ENCODE peak calls at places on chromosomes 13 and 19, in nine cellular contexts. N, D, Z, G, J, H, S, Y and F are unnamed samples.

GRCh38 chr13:114319441-114319871 is 5.2 kb downstream of the CHAMP1 start:
- DNase-seq in N (peak), D (no peak), Z (peak), G (no peak), J (peak), H (peak), S (no peak), Y (no peak), F (peak)

GRCh38 chr13:68234278-68234677 is 1004.1 kb upstream of the PCDH9 start:
- DNase-seq in N (no peak), D (no peak), Z (peak), G (no peak), J (no peak), H (peak), S (no peak), Y (no peak), F (peak)

GRCh38 chr19:10286803-10287737 is at the start of gene ICAM4:
- DNase-seq in N (peak), D (no peak), Z (peak), G (no peak), J (no peak), H (no peak), S (no peak), Y (no peak), F (no peak)

GRCh38 chr19:18203408-18203862 is 407 bp downstream of the RAB3A start:
- DNase-seq in N (no peak), D (no peak), Z (no peak), G (no peak), J (no peak), H (no peak), S (no peak), Y (no peak), F (no peak)

GRCh38 chr19:47377801-47378200 is 28.7 kb downstream of the DHX34 start:
- DNase-seq in N (no peak), D (no peak), Z (no peak), G (no peak), J (no peak), H (no peak), S (no peak), Y (no peak), F (no peak)

GRCh38 chr19:45499196-45500180 is 1.2 kb downstream of the PPM1N start:
- DNase-seq in N (peak), D (no peak), Z (no peak), G (no peak), J (no peak), H (no peak), S (no peak), Y (no peak), F (no peak)

GRCh38 chr13:24152292-24153214 is 8.0 kb upstream of the SPATA13 start:
- DNase-seq in N (no peak), D (no peak), Z (no peak), G (no peak), J (no peak), H (no peak), S (no peak), Y (no peak), F (no peak)

GRCh38 chr19:2561895-2562294 is 86.0 kb downstream of the GADD45B start:
- DNase-seq in N (no peak), D (no peak), Z (no peak), G (no peak), J (no peak), H (no peak), S (no peak), Y (peak), F (no peak)

GRCh38 chr19:46963093-46963734 is 56.4 kb upstream of the NPAS1 start:
- DNase-seq in N (peak), D (no peak), Z (peak), G (no peak), J (peak), H (peak), S (no peak), Y (no peak), F (peak)

GRCh38 chr19:38173324-38174041 is 50.5 kb downstream of the DPF1 start:
- DNase-seq in N (no peak), D (no peak), Z (peak), G (no peak), J (no peak), H (peak), S (peak), Y (no peak), F (no peak)

GRCh38 chr19:10112895-10113591 is 1.6 kb downstream of the P2RY11 start:
- DNase-seq in N (peak), D (no peak), Z (no peak), G (no peak), J (no peak), H (peak), S (no peak), Y (peak), F (no peak)

GRCh38 chr13:48318014-48318713 is 14.6 kb downstream of the RB1 start:
- DNase-seq in N (peak), D (no peak), Z (no peak), G (no peak), J (no peak), H (no peak), S (no peak), Y (no peak), F (no peak)

GRCh38 chr19:17741456-17741855 is 9.8 kb upstream of the FCHO1 start:
- DNase-seq in N (no peak), D (no peak), Z (no peak), G (no peak), J (no peak), H (no peak), S (no peak), Y (no peak), F (no peak)

GRCh38 chr13:32135655-32136054 is 104.1 kb downstream of the FRY start:
- DNase-seq in N (peak), D (no peak), Z (peak), G (no peak), J (peak), H (peak), S (no peak), Y (no peak), F (peak)

GRCh38 chr13:97332725-97333124 is 101.2 kb upstream of the RAP2A start:
- DNase-seq in N (no peak), D (no peak), Z (no peak), G (no peak), J (no peak), H (no peak), S (no peak), Y (no peak), F (no peak)

GRCh38 chr13:106536244-106537034 is 977 bp upstream of the EFNB2 start:
- DNase-seq in N (peak), D (peak), Z (peak), G (peak), J (peak), H (peak), S (no peak), Y (peak), F (peak)

GRCh38 chr19:49149652-49150105 is 5.5 kb downstream of the HRC start:
- DNase-seq in N (peak), D (peak), Z (peak), G (no peak), J (peak), H (peak), S (no peak), Y (no peak), F (peak)

GRCh38 chr19:49847731-49848696 is 2.9 kb upstream of the PTOV1 start:
- DNase-seq in N (peak), D (no peak), Z (peak), G (no peak), J (peak), H (peak), S (no peak), Y (no peak), F (peak)

GRCh38 chr13:111956261-111957151 is 110.4 kb upstream of the SOX1 start:
- DNase-seq in N (no peak), D (no peak), Z (no peak), G (no peak), J (no peak), H (no peak), S (no peak), Y (no peak), F (no peak)

GRCh38 chr13:81872581-81872980 is 1531.7 kb upstream of the SPRY2 start:
- DNase-seq in N (no peak), D (no peak), Z (no peak), G (no peak), J (no peak), H (no peak), S (no peak), Y (no peak), F (no peak)

GRCh38 chr13:112688560-112689497 is 1.0 kb upstream of the ATP11A start:
- DNase-seq in N (peak), D (no peak), Z (peak), G (no peak), J (no peak), H (no peak), S (no peak), Y (no peak), F (no peak)

GRCh38 chr13:42040730-42041016 is 7.8 kb upstream of the DGKH start:
- DNase-seq in N (no peak), D (no peak), Z (no peak), G (no peak), J (no peak), H (no peak), S (no peak), Y (no peak), F (no peak)

GRCh38 chr13:42041017-42041683 is 7.3 kb upstream of the DGKH start:
- DNase-seq in N (peak), D (peak), Z (peak), G (no peak), J (peak), H (peak), S (no peak), Y (peak), F (peak)

GRCh38 chr13:42038661-42039456 is 9.6 kb upstream of the DGKH start:
- DNase-seq in N (no peak), D (no peak), Z (no peak), G (no peak), J (peak), H (peak), S (no peak), Y (no peak), F (no peak)

GRCh38 chr13:42039457-42039945 is 8.9 kb upstream of the DGKH start:
- DNase-seq in N (no peak), D (peak), Z (no peak), G (no peak), J (no peak), H (no peak), S (no peak), Y (no peak), F (no peak)

DNA sequence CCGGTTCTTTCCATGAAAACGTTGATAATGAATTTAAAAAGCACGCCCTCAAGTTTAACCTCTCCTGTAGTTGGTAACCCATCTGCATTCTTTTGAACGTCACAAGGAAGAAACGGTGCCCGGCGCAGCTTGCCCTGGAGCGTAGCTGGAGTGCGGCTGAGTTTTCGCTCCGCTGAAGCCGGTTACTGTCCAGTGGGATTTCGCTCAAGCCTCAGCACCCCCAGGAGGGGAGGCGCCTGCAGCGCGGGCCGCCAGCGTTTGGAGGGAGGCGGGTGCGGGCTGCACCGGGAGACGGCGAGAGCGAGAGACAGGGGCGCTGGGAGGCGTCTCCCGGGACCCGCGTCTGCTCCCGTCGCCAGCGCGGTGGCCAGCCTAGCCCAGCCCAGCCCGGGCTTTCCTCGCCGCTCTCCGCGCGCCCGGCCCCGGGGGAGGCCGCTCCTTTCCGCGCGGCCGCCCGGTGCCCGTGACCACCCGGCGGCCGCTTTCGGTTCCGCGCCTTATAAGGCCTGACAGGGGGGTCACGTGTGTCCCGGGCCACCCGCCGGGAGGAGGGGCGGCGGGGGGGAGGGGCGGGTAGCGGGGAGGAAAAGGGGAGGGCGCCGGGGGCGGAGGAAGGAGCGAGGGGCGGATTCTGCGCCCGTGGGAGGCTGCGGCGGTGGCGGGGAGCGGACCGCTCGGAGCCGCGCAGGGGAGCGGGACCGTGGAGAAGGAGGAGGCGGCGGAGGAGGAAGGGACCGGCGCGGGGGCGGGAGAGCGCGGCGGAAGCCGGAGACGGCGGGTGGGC is 8.3 kb upstream of the DGKH start:
- DNase-seq in N (peak), D (peak), Z (peak), G (peak), J (peak), H (peak), S (peak), Y (peak), F (peak)
- TF ChIP-seq CTCF in N (no peak), D (no peak), Z (no peak), G (no peak), J (no peak), H (no peak), S (no peak), Y (no peak), F (peak)

GRCh38 chr13:59488436-59488835 is 675.3 kb downstream of the DIAPH3 start:
- DNase-seq in N (peak), D (no peak), Z (peak), G (no peak), J (no peak), H (no peak), S (no peak), Y (no peak), F (no peak)

GRCh38 chr13:59483441-59484116 is 680.1 kb downstream of the DIAPH3 start:
- DNase-seq in N (peak), D (no peak), Z (peak), G (no peak), J (no peak), H (no peak), S (no peak), Y (no peak), F (no peak)

GRCh38 chr13:59490651-59491050 is 673.1 kb downstream of the DIAPH3 start:
- DNase-seq in N (no peak), D (no peak), Z (no peak), G (no peak), J (no peak), H (no peak), S (no peak), Y (no peak), F (no peak)

GRCh38 chr13:59492030-59492636 is 671.6 kb downstream of the DIAPH3 start:
- DNase-seq in N (peak), D (no peak), Z (no peak), G (no peak), J (no peak), H (no peak), S (no peak), Y (no peak), F (peak)

GRCh38 chr13:59487883-59488282 is 675.8 kb downstream of the DIAPH3 start:
- DNase-seq in N (no peak), D (no peak), Z (no peak), G (no peak), J (no peak), H (no peak), S (no peak), Y (no peak), F (no peak)
- TF ChIP-seq CTCF in N (peak), D (no peak), Z (no peak), G (no peak), J (peak), H (no peak), S (no peak), Y (no peak), F (peak)

GRCh38 chr13:38900188-38900587 is 90.4 kb downstream of the STOML3 start:
- DNase-seq in N (no peak), D (no peak), Z (no peak), G (no peak), J (no peak), H (no peak), S (no peak), Y (no peak), F (no peak)
- TF ChIP-seq CTCF in N (no peak), D (no peak), Z (peak), G (no peak), J (no peak), H (peak), S (no peak), Y (no peak), F (peak)

GRCh38 chr13:99028890-99029289 is 51.0 kb upstream of the DOCK9 start:
- DNase-seq in N (no peak), D (no peak), Z (no peak), G (no peak), J (no peak), H (no peak), S (no peak), Y (no peak), F (no peak)
- TF ChIP-seq CTCF in N (peak), D (no peak), Z (no peak), G (no peak), J (peak), H (peak), S (no peak), Y (no peak), F (peak)

GRCh38 chr19:30783212-30783611 is 411.0 kb downstream of the ZNF536 start:
- DNase-seq in N (no peak), D (no peak), Z (no peak), G (no peak), J (no peak), H (no peak), S (no peak), Y (no peak), F (no peak)

GRCh38 chr19:30788105-30788765 is 416.1 kb downstream of the ZNF536 start:
- DNase-seq in N (no peak), D (no peak), Z (no peak), G (no peak), J (no peak), H (no peak), S (no peak), Y (no peak), F (no peak)

GRCh38 chr19:30783936-30784335 is 411.8 kb downstream of the ZNF536 start:
- DNase-seq in N (no peak), D (no peak), Z (no peak), G (no peak), J (no peak), H (no peak), S (no peak), Y (no peak), F (no peak)

GRCh38 chr19:30784850-30785459 is 412.8 kb downstream of the ZNF536 start:
- DNase-seq in N (peak), D (peak), Z (peak), G (no peak), J (no peak), H (peak), S (no peak), Y (no peak), F (peak)

GRCh38 chr19:30785728-30786127 is 413.5 kb downstream of the ZNF536 start:
- DNase-seq in N (no peak), D (no peak), Z (no peak), G (no peak), J (no peak), H (no peak), S (no peak), Y (no peak), F (no peak)
- TF ChIP-seq CTCF in N (no peak), D (no peak), Z (no peak), G (no peak), J (no peak), H (no peak), S (no peak), Y (no peak), F (no peak)

DNA sequence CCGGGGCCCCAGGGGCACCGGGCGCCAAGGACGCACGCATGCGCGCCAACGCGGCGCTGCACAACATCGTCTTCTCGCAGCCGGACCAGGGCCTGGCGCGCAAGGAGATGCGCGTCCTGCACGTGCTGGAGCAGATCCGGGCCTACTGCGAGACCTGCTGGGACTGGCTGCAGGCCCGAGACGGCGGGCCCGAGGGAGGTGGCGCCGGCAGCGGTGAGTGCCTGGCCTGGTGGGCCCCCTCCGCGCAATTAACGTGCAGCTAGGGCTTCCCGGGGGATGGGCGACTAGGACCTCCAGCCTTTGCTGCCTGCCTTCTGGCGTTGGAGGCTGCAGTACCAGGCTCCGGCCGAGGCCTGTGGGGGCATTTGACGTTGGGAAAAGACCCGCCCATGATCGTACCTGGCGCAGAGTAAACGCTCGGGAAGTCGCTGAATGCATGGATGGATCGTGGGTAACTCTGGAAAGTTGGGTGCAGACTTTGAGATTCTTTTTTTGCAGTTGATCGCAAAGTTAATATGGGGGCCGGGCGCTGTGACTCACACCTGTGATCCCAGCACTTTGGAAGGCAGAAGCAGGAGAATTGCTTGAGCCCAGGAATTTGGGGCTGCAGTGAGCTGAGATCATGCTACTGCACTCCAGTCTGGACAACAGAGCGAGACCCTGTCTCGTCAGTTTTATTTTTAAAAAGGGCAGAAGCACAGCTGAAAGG is 7.3 kb downstream of the APC2 start:
- DNase-seq in N (no peak), D (no peak), Z (no peak), G (no peak), J (no peak), H (no peak), S (no peak), Y (no peak), F (no peak)
- TF ChIP-seq CTCF in N (no peak), D (no peak), Z (no peak), G (no peak), J (peak), H (no peak), S (no peak), Y (no peak), F (no peak)